ENCODE peak calls at places on chromosomes 11 and 22, in five cellular contexts. G, T, V, N and X are unnamed samples.

GRCh38 chr22:26564181-26564580 is 25.8 kb downstream of the TPST2 start:
- DNase-seq in T (no peak), N (no peak), G (peak; percentile 47), V (no peak), X (no peak)

GRCh38 chr11:128484172-128484571 is 103.2 kb downstream of the ETS1 start:
- DNase-seq in N (no peak), G (no peak), V (no peak), T (no peak), X (no peak)

GRCh38 chr22:45966320-45966891 is 10.6 kb downstream of the WNT7B start:
- DNase-seq in V (no peak), T (no peak), N (no peak), G (peak; percentile 62), X (no peak)

GRCh38 chr11:129862123-129862522 is 33.3 kb downstream of the NFRKB start:
- DNase-seq in G (peak; percentile 19), V (no peak), N (no peak), T (no peak), X (no peak)

GRCh38 chr22:37979782-37980181 is 4.6 kb downstream of the SOX10 start:
- DNase-seq in V (no peak), N (no peak), G (no peak), T (no peak), X (no peak)

GRCh38 chr22:39820266-39820665 is 73.3 kb downstream of the ENTHD1 start:
- DNase-seq in V (peak; percentile 79), N (no peak), T (no peak), G (no peak), X (no peak)

GRCh38 chr11:2369320-2369719 is 7.8 kb upstream of the CD81 start:
- DNase-seq in G (no peak), V (no peak), N (no peak), T (no peak), X (no peak)

GRCh38 chr11:27233654-27234042 is 129.4 kb downstream of the CCDC34 start:
- DNase-seq in T (no peak), V (no peak), N (no peak), G (no peak), X (peak; percentile 30)

GRCh38 chr11:73259406-73260126 is 12.6 kb upstream of the P2RY6 start:
- DNase-seq in V (no peak), G (no peak), N (no peak), T (no peak), X (no peak)

GRCh38 chr22:23359583-23360123 is 179.3 kb downstream of the BCR start:
- DNase-seq in T (no peak), N (no peak), G (no peak), V (no peak), X (no peak)

GRCh38 chr11:31780078-31780971 is 30.8 kb downstream of the PAX6 start:
- DNase-seq in G (no peak), N (no peak), V (no peak), T (no peak), X (no peak)

GRCh38 chr11:46381046-46381835 is at the start of gene MDK:
- DNase-seq in V (peak; percentile 63), G (peak; percentile 46), N (no peak), T (peak; percentile 88), X (no peak)

GRCh38 chr11:120945042-120945441 is 78.9 kb upstream of the TBCEL start:
- DNase-seq in G (no peak), V (no peak), T (no peak), N (no peak), X (no peak)

GRCh38 chr22:23212061-23213030 is 32.0 kb downstream of the BCR start:
- DNase-seq in N (no peak), G (no peak), T (peak; percentile 45), V (no peak), X (no peak)

GRCh38 chr11:43053638-43054412 is 258.0 kb upstream of the API5 start:
- DNase-seq in G (no peak), V (peak; percentile 93), N (no peak), T (no peak), X (no peak)

GRCh38 chr11:70247710-70248072 is 22.8 kb upstream of the PPFIA1 start:
- DNase-seq in G (no peak), N (no peak), V (no peak), T (no peak), X (no peak)

GRCh38 chr11:87976009-87976408 is 199.2 kb downstream of the RAB38 start:
- DNase-seq in N (no peak), V (no peak), G (no peak), T (no peak), X (no peak)

GRCh38 chr11:119518746-119519382 is 95.9 kb upstream of the THY1 start:
- DNase-seq in T (peak; percentile 88), V (peak; percentile 54), N (no peak), G (no peak), X (peak; percentile 31)

GRCh38 chr11:127136438-127136837 is 135.9 kb upstream of the KIRREL3 start:
- DNase-seq in G (no peak), T (no peak), V (peak; percentile 2), N (no peak), X (no peak)
- TF ChIP-seq CTCF in G (no peak), T (no peak), V (peak; percentile 44), N (no peak), X (peak; percentile 5)

GRCh38 chr11:62439785-62440602 is 21.2 kb downstream of the SCGB1A1 start:
- DNase-seq in N (no peak), V (no peak), T (no peak), G (no peak), X (no peak)
- H3K4me3 ChIP-seq in N (no peak overlapping the region), V (no peak overlapping the region), T (no peak overlapping the region), G (no peak overlapping the region), X (no peak overlapping the region)

GRCh38 chr11:44928144-44928543 is 22.5 kb downstream of the TP53I11 start:
- DNase-seq in T (no peak), N (no peak), V (no peak), G (no peak), X (no peak)
- TF ChIP-seq CTCF in T (no peak), N (no peak), V (no peak), G (no peak), X (no peak)

GRCh38 chr11:126874831-126875230 is 125.7 kb downstream of the KIRREL3 start:
- DNase-seq in N (no peak), T (no peak), G (no peak), V (peak; percentile 10), X (peak; percentile 8)

GRCh38 chr11:126871792-126872191 is 128.8 kb downstream of the KIRREL3 start:
- DNase-seq in T (no peak), N (no peak), G (no peak), V (no peak), X (no peak)

GRCh38 chr11:126874276-126874675 is 126.3 kb downstream of the KIRREL3 start:
- DNase-seq in T (no peak), V (no peak), N (no peak), G (no peak), X (no peak)

GRCh38 chr11:126864934-126865333 is 135.6 kb downstream of the KIRREL3 start:
- DNase-seq in V (no peak), G (no peak), T (no peak), N (no peak), X (no peak)

GRCh38 chr11:126870021-126870420 is 130.5 kb downstream of the KIRREL3 start:
- DNase-seq in N (no peak), V (no peak), G (no peak), T (no peak), X (no peak)
- H3K4me3 ChIP-seq in N (no peak overlapping the region), V (no peak overlapping the region), G (no peak overlapping the region), T (no peak overlapping the region), X (no peak overlapping the region)